ENCODE peak calls at places on chromosomes 3 and 15, in seven cellular contexts. One of them, this sample, is unnamed.

GRCh38 chr3:42778644-42779043 is 5.6 kb upstream of the CCDC13 start:
- DNase-seq in MCF 10A: peak; percentile 63
- DNase-seq in stimulated activated CD4-positive, alpha-beta T cell treated with anti-CD3 and anti-CD28 coated beads, Interleukin-2, amount 100 ng/mL, for 24 hours: no peak
- DNase-seq in AG08395: peak; percentile 40
- DNase-seq in cardiac muscle cell: peak; percentile 71
- DNase-seq in AG10803: peak; percentile 48
- DNase-seq in NCI-H774: no peak
- DNase-seq in this sample: no peak

GRCh38 chr3:37907906-37908305 is 46.2 kb downstream of the CTDSPL start:
- DNase-seq in MCF 10A: no peak
- DNase-seq in AG08395: no peak
- DNase-seq in NCI-H774: no peak
- DNase-seq in stimulated activated CD4-positive, alpha-beta T cell treated with anti-CD3 and anti-CD28 coated beads, Interleukin-2, amount 100 ng/mL, for 24 hours: no peak
- DNase-seq in cardiac muscle cell: no peak
- DNase-seq in AG10803: no peak
- DNase-seq in this sample: no peak

GRCh38 chr3:44430466-44430865 is 47.0 kb downstream of the ZNF445 start:
- DNase-seq in NCI-H774: no peak
- DNase-seq in AG10803: no peak
- DNase-seq in MCF 10A: no peak
- DNase-seq in stimulated activated CD4-positive, alpha-beta T cell treated with anti-CD3 and anti-CD28 coated beads, Interleukin-2, amount 100 ng/mL, for 24 hours: no peak
- DNase-seq in cardiac muscle cell: no peak
- DNase-seq in AG08395: no peak
- DNase-seq in this sample: no peak

GRCh38 chr3:183388213-183388612 is 40.2 kb downstream of the MCF2L2 start:
- DNase-seq in stimulated activated CD4-positive, alpha-beta T cell treated with anti-CD3 and anti-CD28 coated beads, Interleukin-2, amount 100 ng/mL, for 24 hours: no peak
- DNase-seq in AG10803: no peak
- DNase-seq in NCI-H774: no peak
- DNase-seq in AG08395: no peak
- DNase-seq in cardiac muscle cell: no peak
- DNase-seq in MCF 10A: no peak
- DNase-seq in this sample: no peak

GRCh38 chr3:57545636-57546268 is 1.6 kb upstream of the DNAH12 start:
- DNase-seq in AG10803: no peak
- DNase-seq in MCF 10A: no peak
- DNase-seq in AG08395: no peak
- DNase-seq in NCI-H774: no peak
- DNase-seq in stimulated activated CD4-positive, alpha-beta T cell treated with anti-CD3 and anti-CD28 coated beads, Interleukin-2, amount 100 ng/mL, for 24 hours: no peak
- DNase-seq in cardiac muscle cell: peak; percentile 67
- DNase-seq in this sample: no peak

GRCh38 chr15:93029613-93030429 is 59.2 kb downstream of the RGMA start:
- DNase-seq in AG08395: peak; percentile 25
- DNase-seq in AG10803: no peak
- DNase-seq in cardiac muscle cell: peak; percentile 37
- DNase-seq in stimulated activated CD4-positive, alpha-beta T cell treated with anti-CD3 and anti-CD28 coated beads, Interleukin-2, amount 100 ng/mL, for 24 hours: no peak
- DNase-seq in MCF 10A: peak; percentile 78
- DNase-seq in NCI-H774: no peak
- DNase-seq in this sample: no peak

GRCh38 chr3:10284496-10284895 is 8.3 kb downstream of the GHRL start:
- DNase-seq in AG10803: no peak
- DNase-seq in cardiac muscle cell: no peak
- DNase-seq in NCI-H774: no peak
- DNase-seq in AG08395: no peak
- DNase-seq in stimulated activated CD4-positive, alpha-beta T cell treated with anti-CD3 and anti-CD28 coated beads, Interleukin-2, amount 100 ng/mL, for 24 hours: peak; percentile 31
- DNase-seq in MCF 10A: no peak
- DNase-seq in this sample: no peak

GRCh38 chr15:58552505-58553364 is 120.9 kb downstream of the LIPC start:
- DNase-seq in NCI-H774: no peak
- DNase-seq in MCF 10A: no peak
- DNase-seq in AG08395: no peak
- DNase-seq in cardiac muscle cell: peak; percentile 72
- DNase-seq in AG10803: no peak
- DNase-seq in stimulated activated CD4-positive, alpha-beta T cell treated with anti-CD3 and anti-CD28 coated beads, Interleukin-2, amount 100 ng/mL, for 24 hours: no peak
- DNase-seq in this sample: no peak

GRCh38 chr15:62485170-62485720 is 320.2 kb upstream of the C2CD4B start:
- DNase-seq in cardiac muscle cell: no peak
- DNase-seq in AG08395: no peak
- DNase-seq in stimulated activated CD4-positive, alpha-beta T cell treated with anti-CD3 and anti-CD28 coated beads, Interleukin-2, amount 100 ng/mL, for 24 hours: no peak
- DNase-seq in NCI-H774: no peak
- DNase-seq in MCF 10A: no peak
- DNase-seq in AG10803: no peak
- DNase-seq in this sample: no peak

GRCh38 chr3:43629254-43629653 is 7.4 kb upstream of the ANO10 start:
- DNase-seq in MCF 10A: no peak
- DNase-seq in NCI-H774: no peak
- DNase-seq in AG10803: peak; percentile 11
- DNase-seq in AG08395: no peak
- DNase-seq in cardiac muscle cell: no peak
- DNase-seq in stimulated activated CD4-positive, alpha-beta T cell treated with anti-CD3 and anti-CD28 coated beads, Interleukin-2, amount 100 ng/mL, for 24 hours: no peak
- DNase-seq in this sample: no peak

GRCh38 chr3:190130037-190130436 is 9.3 kb upstream of the P3H2 start:
- DNase-seq in stimulated activated CD4-positive, alpha-beta T cell treated with anti-CD3 and anti-CD28 coated beads, Interleukin-2, amount 100 ng/mL, for 24 hours: no peak
- DNase-seq in MCF 10A: peak; percentile 34
- DNase-seq in AG10803: no peak
- DNase-seq in NCI-H774: no peak
- DNase-seq in AG08395: no peak
- DNase-seq in cardiac muscle cell: no peak
- DNase-seq in this sample: no peak

GRCh38 chr3:193732391-193732790 is 139.4 kb downstream of the OPA1 start:
- DNase-seq in stimulated activated CD4-positive, alpha-beta T cell treated with anti-CD3 and anti-CD28 coated beads, Interleukin-2, amount 100 ng/mL, for 24 hours: no peak
- DNase-seq in AG08395: peak; percentile 93
- DNase-seq in MCF 10A: peak; percentile 36
- DNase-seq in AG10803: peak; percentile 72
- DNase-seq in cardiac muscle cell: peak; percentile 31
- DNase-seq in NCI-H774: no peak
- DNase-seq in this sample: no peak